ENCODE peak calls at places on chromosomes 6 and 20, in five cellular contexts. O, X, P, Y and Z are unnamed samples.

GRCh38 chr20:11452326-11452725 is 465.4 kb upstream of the BTBD3 start:
- DNase-seq in O (no peak), X (no peak), P (no peak), Y (no peak), Z (no peak)

GRCh38 chr6:52423971-52424381 is 3.8 kb downstream of the EFHC1 start:
- DNase-seq in O (peak), X (no peak), P (no peak), Y (no peak), Z (no peak)

GRCh38 chr6:37860226-37860839 is 40.8 kb downstream of the ZFAND3 start:
- DNase-seq in O (no peak), X (no peak), P (no peak), Y (peak), Z (no peak)

GRCh38 chr6:111734068-111734825 is 128.6 kb upstream of the TRAF3IP2 start:
- DNase-seq in O (no peak), X (no peak), P (no peak), Y (no peak), Z (no peak)

GRCh38 chr20:25280051-25280573 is 32.2 kb downstream of the PYGB start:
- DNase-seq in O (peak), X (peak), P (peak), Y (no peak), Z (no peak)

GRCh38 chr6:43521836-43522235 is 4.9 kb downstream of the POLR1C start:
- DNase-seq in O (no peak), X (no peak), P (no peak), Y (no peak), Z (no peak)

GRCh38 chr6:136037885-136038460 is 186.5 kb downstream of the PDE7B start:
- DNase-seq in O (peak), X (no peak), P (no peak), Y (no peak), Z (no peak)

GRCh38 chr6:26596579-26597388 is at the start of gene ABT1:
- DNase-seq in O (peak), X (peak), P (peak), Y (peak), Z (peak)

GRCh38 chr20:43916073-43916874 is 1.6 kb downstream of the TOX2 start:
- DNase-seq in O (peak), X (no peak), P (no peak), Y (no peak), Z (no peak)

GRCh38 chr20:50762435-50763201 is 31.2 kb downstream of the PARD6B start:
- DNase-seq in O (peak), X (no peak), P (no peak), Y (peak), Z (no peak)

GRCh38 chr6:102387351-102388033 is 994.0 kb downstream of the GRIK2 start:
- DNase-seq in O (no peak), X (no peak), P (no peak), Y (no peak), Z (no peak)

GRCh38 chr6:41097467-41098090 is 24.8 kb downstream of the NFYA start:
- DNase-seq in O (no peak), X (no peak), P (no peak), Y (no peak), Z (no peak)